ENCODE peak calls at places on chromosomes 4 and X, in five cellular contexts. K is transverse colon, E is PC-9, Z is A549, R is IMR-90. H is an unnamed sample. For H3K4me1, the result is how much of the 10 kb centered on the place peaks cover.

GRCh38 chr4:15378055-15378454 is 49.8 kb upstream of the C1QTNF7 start:
- DNase-seq in Z (no peak), E (no peak), K (no peak), R (peak), H (no peak)

GRCh38 chr4:128225148-128225547 is 62.5 kb downstream of the PGRMC2 start:
- DNase-seq in R (peak), Z (no peak), K (no peak), E (peak), H (no peak)

GRCh38 chr4:121726642-121727268 is 30.0 kb upstream of the ANXA5 start:
- DNase-seq in E (no peak), Z (peak), R (peak), K (no peak), H (no peak)

GRCh38 chrX:94831364-94831763 is 1157.4 kb downstream of the FAM133A start:
- DNase-seq in Z (no peak), R (peak), E (no peak), K (no peak), H (no peak)

GRCh38 chrX:102113367-102113766 is 12.1 kb upstream of the TCEAL2 start:
- DNase-seq in R (no peak), Z (no peak), K (no peak), E (no peak), H (no peak)

GRCh38 chr4:16227462-16227868 is 1.2 kb upstream of the TAPT1 start:
- DNase-seq in R (peak), K (peak), Z (no peak), E (no peak), H (peak)

GRCh38 chrX:13064599-13065143 is 20.3 kb upstream of the FAM9C start:
- DNase-seq in E (no peak), K (no peak), R (peak), Z (peak), H (no peak)

GRCh38 chr4:100555791-100556190 is 38.0 kb upstream of the EMCN start:
- DNase-seq in K (no peak), R (no peak), Z (no peak), E (no peak), H (no peak)

GRCh38 chrX:73401591-73402266 is 45.1 kb upstream of the CDX4 start:
- DNase-seq in R (no peak), Z (no peak), K (no peak), E (no peak), H (no peak)

GRCh38 chr4:153181293-153182080 is 22.8 kb upstream of the TRIM2 start:
- DNase-seq in Z (no peak), K (no peak), E (peak), R (peak), H (no peak)

GRCh38 chrX:68060506-68061205 is 372.6 kb downstream of the OPHN1 start:
- DNase-seq in K (no peak), E (no peak), R (no peak), Z (no peak), H (no peak)

GRCh38 chr4:15920723-15921591 is 17.6 kb downstream of the FGFBP1 start:
- DNase-seq in Z (peak), R (peak), E (peak), K (peak), H (peak)

GRCh38 chrX:1807301-1807731 is 192.5 kb downstream of the ASMT start:
- DNase-seq in Z (no peak), R (peak), K (no peak), E (no peak), H (no peak)

GRCh38 chr4:144399927-144400326 is 246.0 kb upstream of the HHIP start:
- DNase-seq in E (peak), K (no peak), R (peak), Z (peak), H (no peak)

GRCh38 chr4:4856071-4857000 is 3.1 kb upstream of the MSX1 start:
- DNase-seq in Z (no peak), E (no peak), R (no peak), K (no peak), H (no peak)

GRCh38 chr4:112515278-112516075 is 503 bp downstream of the NEUROG2 start:
- DNase-seq in R (no peak), E (peak), K (no peak), Z (no peak), H (no peak)

GRCh38 chr4:56843421-56843899 is 22.0 kb upstream of the SPINK2 start:
- DNase-seq in K (no peak), Z (no peak), R (no peak), E (no peak), H (peak)

GRCh38 chr4:154714339-154715040 is 29.3 kb upstream of the LRAT start:
- DNase-seq in K (no peak), R (no peak), E (no peak), Z (no peak), H (no peak)

GRCh38 chr4:154722262-154722661 is 21.5 kb upstream of the LRAT start:
- DNase-seq in K (no peak), R (no peak), E (no peak), Z (no peak), H (no peak)

GRCh38 chr4:154720618-154721267 is 23.1 kb upstream of the LRAT start:
- DNase-seq in Z (no peak), R (no peak), K (no peak), E (no peak), H (no peak)

GRCh38 chr4:154720123-154720522 is 23.7 kb upstream of the LRAT start:
- DNase-seq in E (no peak), R (no peak), K (no peak), Z (no peak), H (no peak)

DNA sequence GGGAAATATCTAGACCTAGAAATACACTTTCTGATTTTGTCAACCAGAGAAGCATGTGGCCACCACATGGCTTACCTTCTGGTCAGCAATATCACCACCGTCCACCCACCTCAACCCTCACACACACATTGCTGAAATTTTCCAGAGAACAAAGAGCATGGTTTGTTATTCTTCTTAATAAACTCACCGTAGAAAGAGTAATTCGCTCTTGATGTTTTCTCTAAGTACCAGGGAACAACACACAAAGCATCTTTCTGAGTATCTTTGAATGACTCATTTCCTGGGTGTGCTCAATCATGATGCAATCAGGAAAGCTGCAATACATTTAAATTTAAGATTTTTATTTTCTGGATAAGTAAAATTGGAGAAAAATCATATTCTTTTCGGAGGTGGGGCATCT is 24.7 kb upstream of the LRAT start:
- DNase-seq in R (no peak), K (no peak), Z (no peak), E (no peak), H (no peak)
- H3K27ac ChIP-seq in R (no peak), K (no peak), Z (no peak), E (no peak), H (no peak)

DNA sequence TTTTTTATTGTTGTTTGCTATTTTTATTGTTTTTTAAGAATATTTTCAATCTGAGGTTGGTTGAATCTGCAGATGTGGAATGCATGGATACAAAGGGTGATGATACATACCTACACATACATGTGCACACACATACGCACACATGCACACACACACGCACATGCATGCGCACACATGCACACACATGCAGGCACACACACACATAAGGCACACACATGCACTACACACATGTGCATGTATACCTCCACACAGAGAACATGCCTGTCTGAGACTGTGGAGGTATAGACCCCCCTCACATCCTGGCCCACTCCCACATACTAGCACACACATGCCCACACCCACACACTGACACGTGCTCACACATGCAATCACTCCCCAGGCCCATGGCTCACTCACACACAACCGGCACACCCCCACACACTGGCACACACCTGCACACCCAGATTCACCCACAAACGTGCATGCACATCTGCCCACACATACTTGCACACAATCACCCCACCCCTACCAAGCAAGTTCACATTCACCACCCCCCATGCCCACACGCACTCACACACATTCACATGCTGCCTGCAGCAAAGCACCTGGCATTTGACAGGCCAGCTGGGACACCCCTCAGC is 97.6 kb upstream of the AFAP1 start:
- DNase-seq in K (no peak), Z (no peak), E (no peak), R (no peak), H (no peak)
- H3K4me1 ChIP-seq in K (under half), Z (under half), E (under half), R (under half), H (under half)

DNA sequence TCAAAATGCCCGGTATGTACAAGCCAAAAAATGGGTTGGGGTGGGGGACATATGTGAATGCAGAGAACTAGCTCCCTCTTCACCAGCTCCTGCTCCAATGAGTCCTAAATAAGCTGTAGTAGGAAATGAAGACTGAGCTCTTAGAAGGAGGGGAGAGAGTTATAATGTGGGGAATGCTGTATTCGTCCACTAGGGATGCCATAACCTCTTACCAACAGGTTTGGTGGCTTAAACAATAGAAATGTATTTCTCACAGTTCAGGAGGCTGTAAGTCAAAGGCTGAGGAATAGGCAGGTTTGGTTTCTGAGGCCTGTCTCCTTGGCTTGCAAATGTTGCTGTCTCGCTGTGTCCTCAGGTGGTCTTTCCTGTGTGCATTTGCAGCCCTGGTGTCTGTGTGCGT is 4.4 kb upstream of the INPP4B start:
- DNase-seq in Z (no peak), E (no peak), R (no peak), K (no peak), H (no peak)
- TF ChIP-seq CTCF in Z (no peak), E (peak), R (peak), K (no peak), H (no peak)

GRCh38 chr4:42626629-42627028 is 30.3 kb downstream of the ATP8A1 start:
- DNase-seq in R (no peak), K (no peak), E (no peak), Z (no peak), H (no peak)
- H3K27ac ChIP-seq in R (no peak), K (no peak), E (no peak), Z (no peak), H (no peak)

DNA sequence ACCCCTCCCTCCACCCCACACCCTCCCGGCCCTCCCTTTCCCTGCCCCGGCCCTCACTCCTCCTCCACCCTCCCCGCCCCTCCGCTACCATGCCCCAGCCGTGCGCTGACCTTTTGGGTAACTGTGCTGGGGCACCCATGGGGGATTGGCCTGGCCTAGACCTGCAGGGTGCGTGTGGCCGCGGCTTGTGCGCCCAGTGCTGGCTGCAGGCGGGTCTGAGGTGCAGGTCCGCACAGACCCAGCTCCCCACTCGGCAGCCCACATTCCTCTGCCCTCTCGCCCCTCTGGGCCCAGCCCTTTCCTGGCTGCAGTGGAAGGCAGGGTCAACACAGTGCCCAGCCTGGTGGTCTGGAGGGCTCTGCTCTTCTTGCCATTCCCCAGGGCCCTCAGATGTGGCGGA is 24.7 kb downstream of the FGFRL1 start:
- DNase-seq in K (no peak), R (no peak), E (no peak), Z (no peak), H (no peak)
- H3K4me1 ChIP-seq in K (under half), R (under half), E (under half), Z (under half), H (under half)

GRCh38 chr4:42404001-42404400 is 6.7 kb downstream of the SHISA3 start:
- DNase-seq in Z (peak), R (no peak), K (no peak), E (no peak), H (no peak)
- TF ChIP-seq CTCF in Z (no peak), R (no peak), K (no peak), E (no peak), H (no peak)

DNA sequence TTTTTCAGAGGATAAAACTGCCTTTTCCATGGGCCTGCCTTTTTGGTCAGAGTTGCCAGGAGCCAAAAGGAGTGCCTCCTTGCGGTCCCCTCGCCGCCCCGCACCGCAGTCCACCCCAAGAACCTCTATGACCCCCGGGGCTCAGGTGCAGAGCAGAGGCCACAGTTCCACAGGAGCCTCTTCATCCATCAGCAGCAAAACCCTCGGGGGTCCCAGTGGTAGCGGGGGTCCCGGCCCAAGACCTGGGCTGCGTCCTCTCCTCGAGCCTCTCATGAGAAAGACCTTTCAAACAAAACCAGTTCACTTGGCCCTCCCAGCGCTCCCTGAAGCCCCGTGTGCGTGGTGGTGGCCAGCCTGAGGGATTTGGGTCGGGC is 16.8 kb downstream of the ZFYVE28 start:
- DNase-seq in K (no peak), Z (no peak), E (no peak), R (no peak), H (no peak)
- H3K27ac ChIP-seq in K (no peak), Z (no peak), E (no peak), R (no peak), H (no peak)

GRCh38 chr4:8096690-8097061 is 61.9 kb downstream of the ABLIM2 start:
- DNase-seq in R (no peak), K (no peak), Z (no peak), E (no peak), H (no peak)
- H3K4me1 ChIP-seq in R (under half), K (under half), Z (under half), E (under half), H (under half)

GRCh38 chr4:182927505-182927904 is 10.3 kb upstream of the DCTD start:
- DNase-seq in R (no peak), K (no peak), Z (no peak), E (no peak), H (no peak)

GRCh38 chr4:182929296-182929695 is 12.1 kb upstream of the DCTD start:
- DNase-seq in K (no peak), E (peak), Z (no peak), R (peak), H (no peak)

GRCh38 chr4:182925298-182925738 is 8.1 kb upstream of the DCTD start:
- DNase-seq in K (peak), E (peak), R (peak), Z (peak), H (peak)

GRCh38 chr4:182924497-182924896 is 7.3 kb upstream of the DCTD start:
- DNase-seq in K (no peak), E (no peak), R (peak), Z (no peak), H (no peak)

DNA sequence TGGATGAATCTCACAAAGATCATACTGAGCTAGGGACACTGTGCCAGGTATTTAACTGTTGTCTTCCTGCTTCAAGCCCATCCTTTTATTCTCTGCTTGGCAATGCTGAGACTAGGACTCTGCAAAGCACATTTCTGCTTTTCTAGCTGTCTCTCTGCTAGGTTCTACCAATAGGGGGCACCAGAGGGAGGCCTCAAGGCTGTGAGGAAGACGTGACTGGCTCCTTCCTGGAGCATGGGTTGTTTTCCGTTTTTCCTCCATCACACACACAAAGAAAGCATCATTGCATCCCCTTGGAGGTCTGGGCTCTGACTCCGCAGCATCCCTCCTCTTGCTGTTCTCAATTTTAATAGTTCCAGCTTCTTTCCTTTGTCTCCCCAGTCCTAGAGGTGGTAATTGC is 10.9 kb upstream of the DCTD start:
- DNase-seq in E (no peak), Z (no peak), R (no peak), K (no peak), H (no peak)
- TF ChIP-seq CTCF in E (no peak), Z (no peak), R (peak), K (no peak), H (no peak)

DNA sequence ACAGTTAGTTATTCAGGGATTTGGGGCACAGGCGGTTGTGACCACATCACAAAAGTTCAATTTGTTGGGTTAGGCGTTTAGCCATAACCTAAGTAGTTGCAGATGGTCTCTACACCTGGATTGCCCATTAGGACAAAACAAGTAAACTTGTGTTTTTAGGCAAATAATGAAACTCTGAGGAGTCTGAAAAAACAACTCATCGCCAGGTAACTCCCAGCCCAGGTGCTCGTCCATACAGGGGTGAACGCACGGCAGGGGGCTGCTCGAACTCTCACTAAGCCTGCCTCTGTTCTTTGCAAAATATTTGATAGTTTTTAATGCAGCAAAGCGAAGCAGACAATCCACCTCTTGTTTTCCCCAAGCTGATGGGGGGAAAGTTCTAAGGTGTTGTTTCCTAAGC is 571 bp upstream of the RHOH start:
- DNase-seq in Z (no peak), K (no peak), E (no peak), R (no peak), H (no peak)
- H3K27ac ChIP-seq in Z (no peak), K (peak), E (no peak), R (no peak), H (peak)

H was measured in lower lobe of right lung.